ENCODE peak calls at places on chromosomes 16 and 17, in six cellular contexts. One of them, this sample, is unnamed.

GRCh38 chr16:73565263-73565662 is 517.3 kb upstream of the ZFHX3 start:
- DNase-seq in HCT116: peak; percentile 15
- DNase-seq in PC-3: peak; percentile 37
- DNase-seq in neural progenitor cell: peak; percentile 55
- DNase-seq in GM23338: peak; percentile 77
- DNase-seq in hepatocyte: no peak
- DNase-seq in this sample: no peak

GRCh38 chr17:78893684-78894083 is 9.3 kb downstream of the CEP295NL start:
- DNase-seq in HCT116: no peak
- DNase-seq in PC-3: no peak
- DNase-seq in neural progenitor cell: no peak
- DNase-seq in GM23338: no peak
- DNase-seq in hepatocyte: no peak
- DNase-seq in this sample: no peak

GRCh38 chr16:48123104-48123788 is 32.5 kb downstream of the ABCC12 start:
- DNase-seq in HCT116: peak; percentile 85
- DNase-seq in PC-3: peak; percentile 98
- DNase-seq in neural progenitor cell: no peak
- DNase-seq in GM23338: no peak
- DNase-seq in hepatocyte: peak; percentile 63
- DNase-seq in this sample: no peak

GRCh38 chr16:87178977-87179376 is 138.2 kb downstream of the C16orf95 start:
- DNase-seq in HCT116: no peak
- DNase-seq in PC-3: peak; percentile 67
- DNase-seq in neural progenitor cell: no peak
- DNase-seq in GM23338: peak; percentile 40
- DNase-seq in hepatocyte: no peak
- DNase-seq in this sample: no peak

GRCh38 chr16:55035037-55035436 is 104.4 kb downstream of the IRX5 start:
- DNase-seq in HCT116: peak; percentile 19
- DNase-seq in PC-3: peak; percentile 3
- DNase-seq in neural progenitor cell: peak; percentile 80
- DNase-seq in GM23338: peak; percentile 90
- DNase-seq in hepatocyte: peak; percentile 61
- DNase-seq in this sample: no peak

GRCh38 chr16:10269632-10270031 is 87.4 kb upstream of the GRIN2A start:
- DNase-seq in HCT116: no peak
- DNase-seq in PC-3: no peak
- DNase-seq in neural progenitor cell: no peak
- DNase-seq in GM23338: no peak
- DNase-seq in hepatocyte: no peak
- DNase-seq in this sample: no peak

GRCh38 chr17:8152981-8153549 is 861 bp upstream of the PER1 start:
- DNase-seq in HCT116: no peak
- DNase-seq in PC-3: no peak
- DNase-seq in neural progenitor cell: no peak
- DNase-seq in GM23338: no peak
- DNase-seq in hepatocyte: no peak
- DNase-seq in this sample: no peak

GRCh38 chr16:1791256-1791942 is 2.1 kb downstream of the IGFALS start:
- DNase-seq in HCT116: no peak
- DNase-seq in PC-3: no peak
- DNase-seq in neural progenitor cell: no peak
- DNase-seq in GM23338: peak; percentile 28
- DNase-seq in hepatocyte: peak; percentile 5
- DNase-seq in this sample: no peak

GRCh38 chr16:65667013-65667578 is 545.2 kb upstream of the CDH11 start:
- DNase-seq in HCT116: no peak
- DNase-seq in PC-3: peak; percentile 24
- DNase-seq in neural progenitor cell: peak; percentile 72
- DNase-seq in GM23338: peak; percentile 30
- DNase-seq in hepatocyte: peak; percentile 50
- DNase-seq in this sample: no peak

GRCh38 chr17:40112718-40113109 is 9.1 kb upstream of the MSL1 start:
- DNase-seq in HCT116: no peak
- DNase-seq in PC-3: no peak
- DNase-seq in neural progenitor cell: no peak
- DNase-seq in GM23338: no peak
- DNase-seq in hepatocyte: no peak
- DNase-seq in this sample: no peak

GRCh38 chr17:78335176-78335575 is 24.7 kb downstream of the SOCS3 start:
- DNase-seq in HCT116: no peak
- DNase-seq in PC-3: no peak
- DNase-seq in neural progenitor cell: no peak
- DNase-seq in GM23338: no peak
- DNase-seq in hepatocyte: no peak
- DNase-seq in this sample: no peak

GRCh38 chr16:67431805-67432476 is 1.0 kb downstream of the HSD11B2 start:
- DNase-seq in HCT116: no peak
- DNase-seq in PC-3: no peak
- DNase-seq in neural progenitor cell: peak; percentile 44
- DNase-seq in GM23338: peak; percentile 65
- DNase-seq in hepatocyte: no peak
- DNase-seq in this sample: no peak

DNA sequence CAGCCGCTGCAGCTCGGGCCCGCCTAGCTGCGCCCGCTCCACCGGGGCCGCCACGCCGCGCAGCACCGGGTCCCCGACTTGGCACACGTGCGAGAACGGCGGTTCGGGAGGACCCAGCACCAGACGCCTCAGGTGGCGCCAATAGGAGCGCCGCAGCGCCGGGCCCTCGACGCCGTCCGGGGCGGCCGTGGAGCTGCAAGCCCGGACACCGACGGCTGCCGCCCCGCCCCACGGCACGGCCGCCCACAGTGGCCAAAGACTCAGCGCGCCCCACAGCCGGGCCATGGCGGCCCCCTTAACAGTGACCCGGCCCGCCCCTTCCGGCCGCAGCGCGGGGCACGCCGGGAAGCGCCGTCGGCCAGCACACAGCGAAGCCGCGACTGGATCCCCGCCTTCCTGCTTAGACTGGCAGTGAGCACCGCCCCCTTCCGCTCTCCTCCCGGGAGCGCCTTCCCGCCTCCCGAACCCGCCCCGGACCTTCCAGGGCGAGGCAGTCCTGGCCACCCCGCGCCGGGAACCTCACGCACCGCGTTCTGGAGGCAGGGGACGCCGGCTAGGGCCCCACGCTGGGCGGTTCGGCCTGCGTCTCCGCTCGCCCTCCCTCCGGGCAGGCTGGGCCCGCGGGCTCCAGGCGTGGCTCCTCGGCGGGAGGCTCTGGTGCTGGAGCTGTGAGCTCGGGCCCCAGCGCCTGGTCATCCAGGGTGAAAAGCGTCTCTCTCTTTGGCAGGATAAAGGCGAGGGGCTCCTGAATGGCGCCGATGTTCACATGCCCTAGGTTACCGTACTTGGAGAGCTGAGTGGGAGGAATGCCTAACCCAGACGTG is at the start of gene PDF:
- DNase-seq in HCT116: peak; percentile 79
- DNase-seq in PC-3: peak; percentile 90
- DNase-seq in neural progenitor cell: peak; percentile 97
- DNase-seq in GM23338: peak; percentile 98
- DNase-seq in hepatocyte: peak; percentile 98
- DNase-seq in this sample: peak; percentile 90
- TF ChIP-seq CTCF in HCT116: no peak
- TF ChIP-seq CTCF in PC-3: no peak
- TF ChIP-seq CTCF in neural progenitor cell: no peak
- TF ChIP-seq CTCF in GM23338: no peak
- TF ChIP-seq CTCF in hepatocyte: no peak
- TF ChIP-seq CTCF in this sample: no peak

DNA sequence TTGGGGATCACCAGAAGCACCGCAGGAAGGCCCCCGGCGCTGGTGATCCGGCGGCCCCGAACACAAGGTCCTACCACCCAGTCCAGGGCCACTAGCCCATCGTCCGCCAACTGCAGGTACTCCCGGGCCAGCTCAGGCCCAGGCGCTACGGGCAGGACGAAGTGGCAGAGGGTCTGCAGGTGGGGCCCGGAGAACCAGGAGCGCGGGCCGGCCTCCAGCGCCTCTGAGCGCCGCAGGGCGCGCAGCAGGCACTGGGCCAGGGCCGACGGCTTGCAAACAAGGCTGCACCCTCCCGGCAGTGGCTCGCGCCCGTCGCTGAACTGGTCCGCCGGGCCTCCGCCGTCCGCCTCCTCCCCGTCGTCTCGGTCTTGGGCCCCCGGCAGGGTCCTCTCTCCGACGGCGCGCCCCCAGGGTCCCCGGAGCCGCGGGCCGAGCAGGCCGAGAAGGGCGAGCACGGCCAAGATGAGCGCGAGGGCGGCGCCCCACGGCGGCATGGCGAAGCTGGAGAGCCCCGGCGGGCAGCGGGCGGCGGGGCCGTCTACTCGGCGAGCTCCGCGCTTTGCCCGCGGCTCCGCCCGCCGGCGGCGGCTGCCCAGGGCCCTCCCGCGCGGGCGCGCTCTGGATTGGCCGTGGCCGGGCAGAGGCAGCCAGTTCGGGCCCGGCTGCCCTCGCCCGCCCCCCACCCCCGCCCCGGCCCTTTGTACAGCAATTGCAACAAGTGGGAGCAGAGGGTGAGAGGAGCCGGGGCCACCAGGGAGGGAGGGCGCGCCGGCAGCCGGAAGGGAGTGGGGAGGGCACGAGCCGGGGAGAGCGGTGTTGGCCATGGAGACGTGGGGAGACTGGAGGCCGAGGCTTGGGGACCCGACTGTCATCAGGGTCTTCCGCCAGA is at the start of gene ABHD15:
- DNase-seq in HCT116: peak; percentile 19
- DNase-seq in PC-3: peak; percentile 69
- DNase-seq in neural progenitor cell: peak; percentile 84
- DNase-seq in GM23338: peak; percentile 67
- DNase-seq in hepatocyte: peak; percentile 90
- DNase-seq in this sample: peak; percentile 75
- TF ChIP-seq EZH2 in HCT116: no peak
- TF ChIP-seq EZH2 in PC-3: no peak
- TF ChIP-seq EZH2 in neural progenitor cell: peak; percentile 91
- TF ChIP-seq EZH2 in GM23338: no peak
- TF ChIP-seq EZH2 in hepatocyte: no peak
- TF ChIP-seq EZH2 in this sample: no peak

GRCh38 chr17:4532860-4533521 is 22.2 kb downstream of the MYBBP1A start:
- DNase-seq in HCT116: no peak
- DNase-seq in PC-3: no peak
- DNase-seq in neural progenitor cell: no peak
- DNase-seq in GM23338: no peak
- DNase-seq in hepatocyte: no peak
- DNase-seq in this sample: no peak

GRCh38 chr17:4531988-4532736 is 23.0 kb downstream of the MYBBP1A start:
- DNase-seq in HCT116: no peak
- DNase-seq in PC-3: no peak
- DNase-seq in neural progenitor cell: no peak
- DNase-seq in GM23338: no peak
- DNase-seq in hepatocyte: no peak
- DNase-seq in this sample: no peak

GRCh38 chr17:4534515-4534914 is 20.7 kb downstream of the MYBBP1A start:
- DNase-seq in HCT116: no peak
- DNase-seq in PC-3: no peak
- DNase-seq in neural progenitor cell: no peak
- DNase-seq in GM23338: no peak
- DNase-seq in hepatocyte: no peak
- DNase-seq in this sample: no peak

GRCh38 chr17:4534928-4535666 is 20.1 kb downstream of the MYBBP1A start:
- DNase-seq in HCT116: no peak
- DNase-seq in PC-3: no peak
- DNase-seq in neural progenitor cell: no peak
- DNase-seq in GM23338: peak; percentile 43
- DNase-seq in hepatocyte: no peak
- DNase-seq in this sample: no peak

DNA sequence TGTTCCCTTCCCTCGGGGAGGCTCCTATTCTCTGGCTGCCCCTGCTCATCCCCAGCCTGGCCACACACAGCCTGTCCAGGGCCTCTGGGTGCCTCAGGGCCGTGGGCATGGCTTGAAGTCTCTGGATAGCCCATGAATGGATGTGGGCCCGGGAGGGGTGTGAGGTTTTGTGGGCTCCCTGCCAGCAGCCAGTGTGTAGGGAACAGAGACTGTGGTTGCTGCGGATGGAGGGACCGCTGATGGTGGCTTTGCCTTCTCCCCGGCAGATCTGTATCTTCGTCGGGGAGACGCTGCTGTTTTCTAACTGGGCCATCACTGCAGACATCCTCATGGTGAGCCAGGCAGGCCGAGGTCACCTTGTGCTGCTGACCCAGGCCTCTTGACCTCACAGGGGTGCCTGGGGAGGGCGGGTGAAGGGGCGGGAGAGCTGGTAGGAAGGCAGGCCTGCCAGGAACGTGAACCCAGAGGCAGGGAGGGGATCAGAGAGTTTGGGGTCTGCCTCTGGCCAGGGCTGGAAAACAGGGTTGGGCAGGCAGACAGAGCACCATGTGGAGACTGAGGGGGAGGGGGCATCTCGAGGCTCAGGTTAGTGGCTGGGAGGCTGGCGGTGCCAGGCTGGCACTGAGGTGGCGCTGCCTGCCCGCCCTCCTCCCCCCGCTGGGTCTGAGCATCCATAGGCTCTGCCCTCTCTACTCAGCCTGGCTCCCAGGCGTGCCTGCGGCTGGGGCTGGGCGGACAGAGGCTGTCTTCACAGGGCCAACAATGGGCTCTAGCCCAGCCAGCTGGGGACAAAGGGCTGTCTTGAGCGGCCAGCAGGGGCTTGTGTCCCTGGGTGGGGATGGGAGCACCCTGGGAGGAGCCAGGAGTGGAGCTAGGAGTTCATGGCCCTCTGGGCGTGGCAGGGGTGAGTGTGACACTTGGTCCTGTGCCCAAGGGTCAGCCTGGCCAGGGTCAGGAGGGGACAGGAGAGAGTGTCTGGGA is 21.4 kb downstream of the MYBBP1A start:
- DNase-seq in HCT116: no peak
- DNase-seq in PC-3: peak; percentile 50
- DNase-seq in neural progenitor cell: peak; percentile 66
- DNase-seq in GM23338: no peak
- DNase-seq in hepatocyte: no peak
- DNase-seq in this sample: no peak
- TF ChIP-seq EZH2phosphoT487 in HCT116: no peak
- TF ChIP-seq EZH2phosphoT487 in PC-3: no peak
- TF ChIP-seq EZH2phosphoT487 in neural progenitor cell: no peak
- TF ChIP-seq EZH2phosphoT487 in GM23338: no peak
- TF ChIP-seq EZH2phosphoT487 in hepatocyte: no peak
- TF ChIP-seq EZH2phosphoT487 in this sample: no peak

DNA sequence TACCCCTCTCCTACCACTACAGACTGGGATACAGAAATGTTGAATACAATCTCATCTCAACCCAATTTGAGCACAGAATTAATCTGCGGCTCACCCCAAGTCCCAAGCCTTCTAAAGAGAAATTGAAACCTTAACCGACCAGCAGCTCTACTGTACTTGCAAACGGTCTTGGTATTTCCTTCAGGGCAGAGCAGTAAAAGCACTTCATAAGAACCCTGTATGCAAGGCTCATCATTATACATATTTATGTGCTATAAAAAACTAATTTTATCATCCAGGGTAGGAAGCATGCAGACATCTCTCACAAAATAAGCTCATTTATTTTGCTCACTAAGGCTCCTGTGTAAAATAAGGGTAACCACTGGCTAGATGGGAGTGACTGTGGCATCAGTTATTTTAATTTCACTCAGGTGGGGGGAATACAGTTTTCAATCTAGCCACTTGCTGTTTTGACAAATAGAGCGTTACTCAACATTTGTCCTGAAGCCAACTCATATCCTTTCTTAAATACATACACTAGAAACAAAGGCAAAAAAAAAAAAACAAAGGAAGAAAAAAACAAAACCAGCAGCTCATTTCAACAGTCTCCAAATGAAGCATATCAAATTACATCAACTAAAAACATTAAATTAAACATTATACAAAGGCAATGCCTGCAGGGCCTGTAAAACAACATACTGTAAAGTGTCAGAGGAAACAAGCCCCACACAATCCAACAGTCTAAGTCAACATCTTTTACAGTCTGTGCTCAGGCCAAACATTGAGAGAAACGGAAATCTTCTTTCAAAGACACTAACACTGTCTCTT is 65.0 kb downstream of the PARN start:
- DNase-seq in HCT116: no peak
- DNase-seq in PC-3: peak; percentile 65
- DNase-seq in neural progenitor cell: no peak
- DNase-seq in GM23338: no peak
- DNase-seq in hepatocyte: peak; percentile 21
- DNase-seq in this sample: peak; percentile 70
- TF ChIP-seq CTCF in HCT116: no peak
- TF ChIP-seq CTCF in PC-3: no peak
- TF ChIP-seq CTCF in neural progenitor cell: no peak
- TF ChIP-seq CTCF in GM23338: no peak
- TF ChIP-seq CTCF in hepatocyte: no peak
- TF ChIP-seq CTCF in this sample: no peak

This sample was measured in MM.1S.